ENCODE peak calls at places on chromosomes 16 and 17, in four cellular contexts. C is IMR-90, G is K562, U is GM12878. A is an unnamed sample.

GRCh38 chr16:982152-983043 is 828 bp downstream of the SOX8 start:
- DNase-seq in C (no peak), G (no peak), U (no peak), A (no peak)

GRCh38 chr16:71963125-71963875 is 36.9 kb downstream of the PKD1L3 start:
- DNase-seq in C (no peak), G (no peak), U (no peak), A (no peak)

GRCh38 chr16:81492307-81492706 is 47.7 kb downstream of the CMIP start:
- DNase-seq in C (no peak), G (no peak), U (no peak), A (no peak)

GRCh38 chr17:4463818-4464501 is 30.2 kb downstream of the SPNS3 start:
- DNase-seq in C (no peak), G (no peak), U (no peak), A (no peak)

GRCh38 chr16:88589441-88589840 is 19.2 kb downstream of the ZC3H18 start:
- DNase-seq in C (no peak), G (no peak), U (no peak), A (no peak)

GRCh38 chr17:33642002-33642401 is 348.9 kb upstream of the ASIC2 start:
- DNase-seq in C (no peak), G (peak; percentile 56), U (no peak), A (no peak)

GRCh38 chr17:14307560-14308024 is 6.7 kb downstream of the HS3ST3B1 start:
- DNase-seq in C (peak; percentile 83), G (no peak), U (no peak), A (no peak)

GRCh38 chr17:7484964-7485377 is 805 bp downstream of the POLR2A start:
- DNase-seq in C (no peak), G (no peak), U (no peak), A (no peak)

GRCh38 chr17:82121660-82122629 is 23.9 kb upstream of the FASN start:
- DNase-seq in C (no peak), G (no peak), U (no peak), A (no peak)

GRCh38 chr16:85153656-85154091 is 41.4 kb upstream of the CIBAR2 start:
- DNase-seq in C (no peak), G (no peak), U (no peak), A (no peak)

GRCh38 chr16:85524630-85525463 is 88.3 kb upstream of the GSE1 start:
- DNase-seq in C (peak; percentile 49), G (no peak), U (no peak), A (no peak)

GRCh38 chr17:49226771-49227435 is 3.7 kb downstream of the PHOSPHO1 start:
- DNase-seq in C (no peak), G (no peak), U (no peak), A (no peak)

GRCh38 chr17:62565817-62566216 is 61.7 kb upstream of the MRC2 start:
- DNase-seq in C (peak; percentile 86), G (no peak), U (no peak), A (peak; percentile 42)

GRCh38 chr16:50291719-50292565 is 25.6 kb downstream of the ADCY7 start:
- DNase-seq in C (no peak), G (no peak), U (no peak), A (no peak)

GRCh38 chr17:62705116-62705515 is 77.6 kb downstream of the MRC2 start:
- DNase-seq in C (no peak), G (no peak), U (no peak), A (no peak)

GRCh38 chr16:4936181-4936990 is 562 bp downstream of the PPL start:
- DNase-seq in C (no peak), G (peak; percentile 72), U (no peak), A (no peak)

GRCh38 chr16:4663756-4664465 is 29.5 kb upstream of the NUDT16L1 start:
- DNase-seq in C (no peak), G (no peak), U (no peak), A (no peak)

GRCh38 chr17:65283704-65284103 is 146.5 kb downstream of the RGS9 start:
- DNase-seq in C (peak; percentile 26), G (no peak), U (no peak), A (no peak)

GRCh38 chr16:13348416-13348815 is 447.0 kb downstream of the SHISA9 start:
- DNase-seq in C (no peak), G (no peak), U (no peak), A (no peak)

GRCh38 chr16:53626816-53627215 is 76.8 kb downstream of the RPGRIP1L start:
- DNase-seq in C (no peak), G (no peak), U (no peak), A (no peak)

GRCh38 chr16:1464894-1465566 is 9.8 kb downstream of the CLCN7 start:
- DNase-seq in C (no peak), G (no peak), U (no peak), A (no peak)

GRCh38 chr16:64153718-64154117 is 968.1 kb downstream of the CDH11 start:
- DNase-seq in C (peak; percentile 22), G (no peak), U (no peak), A (no peak)

GRCh38 chr16:20868890-20869289 is 31.3 kb downstream of the DCUN1D3 start:
- DNase-seq in C (peak; percentile 57), G (no peak), U (no peak), A (no peak)

GRCh38 chr17:37273419-37274051 is 102.2 kb upstream of the C17orf78 start:
- DNase-seq in C (peak; percentile 84), G (peak; percentile 46), U (no peak), A (no peak)

GRCh38 chr17:7328840-7329359 is at the start of gene NEURL4:
- DNase-seq in C (no peak), G (no peak), U (no peak), A (no peak)

GRCh38 chr17:36001862-36002603 is 680 bp upstream of the CCL15 start:
- DNase-seq in C (no peak), G (peak; percentile 15), U (no peak), A (peak; percentile 5)

GRCh38 chr17:77375917-77376651 is 235.3 kb downstream of the SEC14L1 start:
- DNase-seq in C (peak; percentile 92), G (no peak), U (no peak), A (no peak)

GRCh38 chr17:72643575-72644216 is 448.8 kb downstream of the SLC39A11 start:
- DNase-seq in C (no peak), G (no peak), U (no peak), A (no peak)

GRCh38 chr17:69357701-69358100 is 30.8 kb upstream of the ABCA5 start:
- DNase-seq in C (no peak), G (no peak), U (no peak), A (no peak)

GRCh38 chr17:44108440-44109311 is 14.8 kb downstream of the HDAC5 start:
- DNase-seq in C (peak; percentile 98), G (peak; percentile 55), U (no peak), A (peak; percentile 88)

GRCh38 chr17:75769536-75769935 is 4.5 kb upstream of the GALK1 start:
- DNase-seq in C (no peak), G (no peak), U (no peak), A (no peak)

GRCh38 chr17:7851438-7852261 is 3.2 kb upstream of the TMEM88 start:
- DNase-seq in C (peak; percentile 81), G (peak; percentile 64), U (peak; percentile 73), A (peak; percentile 93)

GRCh38 chr17:36133629-36134259 is 30.1 kb downstream of the CCL4 start:
- DNase-seq in C (no peak), G (no peak), U (no peak), A (no peak)

GRCh38 chr17:52157161-52157560 is 1.4 kb downstream of the CA10 start:
- DNase-seq in C (no peak), G (no peak), U (no peak), A (no peak)

GRCh38 chr17:52895272-52895671 is 736.8 kb upstream of the CA10 start:
- DNase-seq in C (no peak), G (no peak), U (no peak), A (no peak)

GRCh38 chr17:58242171-58242784 is 3.9 kb downstream of the LPO start:
- DNase-seq in C (no peak), G (no peak), U (no peak), A (no peak)

GRCh38 chr17:80984749-80985148 is 6.9 kb upstream of the CHMP6 start:
- DNase-seq in C (peak; percentile 96), G (no peak), U (no peak), A (peak; percentile 74)

GRCh38 chr17:3502466-3502865 is 26.7 kb downstream of the ASPA start:
- DNase-seq in C (no peak), G (no peak), U (no peak), A (no peak)

DNA sequence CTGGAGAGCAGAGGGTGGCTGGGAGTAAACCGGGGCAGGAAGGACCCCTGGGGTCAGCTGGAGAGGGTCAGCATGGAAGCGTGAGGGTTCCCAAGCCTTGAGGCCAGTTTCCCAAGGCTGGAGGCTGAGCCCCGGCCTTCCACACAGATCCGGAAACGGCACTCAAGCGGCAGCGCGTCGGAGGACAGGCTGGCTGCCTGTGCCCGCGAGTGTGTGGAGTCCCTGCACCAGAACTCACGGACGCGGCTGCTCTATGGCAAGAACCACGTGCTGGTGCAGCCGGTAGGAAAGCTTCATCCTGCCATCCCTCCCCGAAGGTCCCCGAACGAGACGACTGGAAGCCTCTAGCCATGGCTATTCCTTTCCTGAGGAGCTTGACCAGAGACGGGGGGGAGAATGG is 26.0 kb downstream of the SGSM2 start:
- DNase-seq in C (no peak), G (no peak), U (no peak), A (no peak)
- TF ChIP-seq ELK1 in C (no peak), G (no peak), U (no peak), A (no peak)

DNA sequence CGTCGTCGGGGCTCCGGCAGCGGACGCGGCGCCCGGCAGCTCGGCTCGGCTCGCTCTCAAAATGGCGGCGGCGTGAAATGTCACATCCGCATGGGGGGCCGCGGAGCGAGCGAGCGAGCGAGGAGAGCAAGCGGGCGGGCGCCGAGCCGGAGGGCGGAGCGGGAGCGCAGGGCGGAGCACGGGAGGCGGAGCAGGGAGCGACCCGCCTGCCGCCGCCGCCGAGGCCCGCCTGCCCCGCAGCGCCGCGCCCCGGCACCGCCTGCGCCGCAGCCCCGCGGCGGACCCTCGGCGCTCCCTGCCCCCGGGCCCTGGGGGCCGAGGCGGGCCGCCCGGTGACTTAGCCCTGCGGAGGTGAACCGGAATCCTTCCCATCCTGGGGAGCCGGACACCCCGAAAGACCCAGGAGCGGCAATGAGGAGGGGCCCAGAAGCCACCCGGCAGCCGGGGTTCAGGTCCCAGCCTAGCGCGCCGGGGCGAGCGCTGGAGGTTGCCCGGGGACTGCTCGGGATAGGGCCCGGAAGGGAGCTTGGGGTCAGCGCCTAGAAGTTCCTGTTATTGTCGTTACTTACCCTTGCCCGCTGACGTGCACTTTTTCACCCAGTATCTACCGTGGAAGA is at the start of gene USP7:
- DNase-seq in C (peak; percentile 86), G (peak; percentile 93), U (no peak), A (peak; percentile 78)
- TF ChIP-seq ELK1 in C (no peak), G (no peak), U (no peak), A (no peak)

DNA sequence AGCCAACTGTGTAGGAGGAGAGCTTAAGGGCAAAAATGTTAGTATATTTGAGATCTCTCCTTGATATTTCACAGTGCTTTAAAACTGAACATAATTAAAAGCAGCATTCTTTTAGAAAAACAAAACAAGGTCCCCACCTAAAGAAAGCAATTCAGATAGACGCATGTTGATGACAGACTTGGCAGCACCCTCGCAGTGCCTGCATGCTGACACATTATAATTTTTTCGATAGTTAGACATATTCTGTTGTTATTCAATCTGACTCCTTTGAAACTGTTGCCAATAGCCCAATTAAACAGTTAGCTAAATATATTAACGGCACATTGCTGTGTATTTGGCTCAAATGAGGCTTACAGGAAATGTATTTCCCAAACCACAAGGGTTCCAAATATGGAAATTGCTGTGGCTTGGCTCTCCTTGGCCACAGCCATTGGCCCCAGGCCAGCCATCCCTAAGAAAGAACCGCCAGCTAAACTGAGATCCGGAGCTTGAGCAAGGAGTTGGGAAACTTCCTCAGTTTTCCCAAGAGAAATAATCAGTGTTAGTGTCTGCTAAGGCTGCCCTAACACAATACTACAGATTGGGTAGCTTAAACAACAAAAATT is 31.0 kb downstream of the C16orf82 start:
- DNase-seq in C (no peak), G (no peak), U (no peak), A (no peak)
- TF ChIP-seq ELK1 in C (no peak), G (no peak), U (no peak), A (no peak)

GRCh38 chr17:688100-688989 is 26.3 kb downstream of the VPS53 start:
- DNase-seq in C (peak; percentile 41), G (no peak), U (no peak), A (no peak)
- TF ChIP-seq ELK1 in C (no peak), G (no peak), U (no peak), A (no peak)